ENCODE peak calls at places on chromosome 2, in seven cellular contexts. A is fibroblast of villous mesenchyme, P is mammary epithelial cell, M is fibroblast of pulmonary artery, V is adrenal gland, B is esophagus squamous epithelium, O is HCT116. Z is an unnamed sample.

GRCh38 chr2:218001629-218002028 is 1.2 kb downstream of the TNS1 start:
- DNase-seq in A (no peak), P (no peak), M (no peak), V (peak), B (no peak), O (no peak), Z (peak)

GRCh38 chr2:219556413-219556812 is 12.6 kb downstream of the TMEM198 start:
- DNase-seq in A (no peak), P (no peak), M (no peak), V (no peak), B (no peak), O (no peak), Z (no peak)

GRCh38 chr2:118774458-118775133 is 72.9 kb downstream of the EN1 start:
- DNase-seq in A (peak), P (peak), M (peak), V (peak), B (no peak), O (no peak), Z (peak)

GRCh38 chr2:101831351-101831865 is 133.9 kb downstream of the MAP4K4 start:
- DNase-seq in A (peak), P (peak), M (peak), V (peak), B (no peak), O (peak), Z (peak)

GRCh38 chr2:70796247-70796646 is 5.8 kb upstream of the FIGLA start:
- DNase-seq in A (no peak), P (no peak), M (no peak), V (no peak), B (no peak), O (no peak), Z (no peak)

GRCh38 chr2:67777010-67777409 is 285.8 kb downstream of the C1D start:
- DNase-seq in A (no peak), P (no peak), M (no peak), V (no peak), B (no peak), O (no peak), Z (peak)

GRCh38 chr2:172261292-172261691 is 158.6 kb upstream of the DLX2 start:
- DNase-seq in A (no peak), P (peak), M (no peak), V (no peak), B (no peak), O (no peak), Z (peak)

GRCh38 chr2:46002507-46002883 is 294.7 kb upstream of the EPAS1 start:
- DNase-seq in A (peak), P (peak), M (peak), V (no peak), B (no peak), O (no peak), Z (peak)

GRCh38 chr2:121398853-121399252 is 113.9 kb upstream of the TFCP2L1 start:
- DNase-seq in A (peak), P (no peak), M (peak), V (no peak), B (no peak), O (no peak), Z (peak)

GRCh38 chr2:86700705-86701104 is 19.4 kb upstream of the RMND5A start:
- DNase-seq in A (no peak), P (no peak), M (no peak), V (no peak), B (no peak), O (no peak), Z (peak)

GRCh38 chr2:86704482-86704971 is 15.6 kb upstream of the RMND5A start:
- DNase-seq in A (peak), P (peak), M (peak), V (peak), B (no peak), O (peak), Z (peak)

GRCh38 chr2:86706220-86706619 is 13.9 kb upstream of the RMND5A start:
- DNase-seq in A (no peak), P (no peak), M (no peak), V (no peak), B (no peak), O (no peak), Z (no peak)

GRCh38 chr2:86706935-86707334 is 13.2 kb upstream of the RMND5A start:
- DNase-seq in A (no peak), P (no peak), M (no peak), V (no peak), B (no peak), O (no peak), Z (no peak)

GRCh38 chr2:86703704-86704370 is 16.3 kb upstream of the RMND5A start:
- DNase-seq in A (peak), P (peak), M (peak), V (peak), B (no peak), O (peak), Z (peak)
- TF ChIP-seq CTCF in A (no peak), P (no peak), M (no peak), V (no peak), B (no peak), O (peak), Z (no peak)

DNA sequence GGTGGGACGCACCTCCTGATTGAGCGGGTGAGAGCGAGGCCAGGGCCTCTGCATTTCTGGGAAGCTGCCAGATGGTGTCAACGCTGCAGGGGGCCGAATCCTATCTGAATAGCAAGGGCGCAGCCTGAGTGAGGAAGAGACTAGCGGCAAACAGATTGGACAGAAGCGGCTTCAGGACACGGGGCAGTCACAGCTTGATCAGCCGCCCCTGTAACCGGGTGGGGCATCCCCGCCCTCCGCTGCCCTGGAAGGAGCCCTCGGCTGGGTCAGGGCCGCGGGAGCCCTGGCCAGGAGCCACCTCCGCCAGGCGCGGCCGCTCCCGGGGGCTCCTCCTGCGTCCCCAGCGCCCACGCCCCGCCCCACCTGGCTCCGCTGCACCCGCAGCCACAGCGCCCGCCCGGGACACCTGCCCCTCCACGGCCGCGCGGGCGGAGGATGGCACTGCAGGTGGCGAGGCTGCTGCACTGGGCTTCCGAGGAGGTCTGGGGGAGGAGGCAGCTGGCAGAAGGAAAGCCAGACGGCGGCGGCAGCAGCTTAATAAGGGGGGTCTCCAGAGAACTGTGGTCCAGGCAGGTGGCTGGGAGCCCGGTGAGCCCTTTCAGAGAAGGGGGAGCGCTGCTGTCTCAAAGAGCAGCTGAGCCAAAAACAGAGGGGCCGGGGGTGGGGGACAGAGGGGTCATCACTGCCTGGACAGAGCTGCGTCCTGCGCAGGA is 18.9 kb upstream of the SOX11 start:
- DNase-seq in A (no peak), P (no peak), M (no peak), V (no peak), B (no peak), O (no peak), Z (no peak)
- H3K4me3 ChIP-seq in A (no peak), P (no peak), M (no peak), V (no peak), B (no peak), O (no peak), Z (no peak)

DNA sequence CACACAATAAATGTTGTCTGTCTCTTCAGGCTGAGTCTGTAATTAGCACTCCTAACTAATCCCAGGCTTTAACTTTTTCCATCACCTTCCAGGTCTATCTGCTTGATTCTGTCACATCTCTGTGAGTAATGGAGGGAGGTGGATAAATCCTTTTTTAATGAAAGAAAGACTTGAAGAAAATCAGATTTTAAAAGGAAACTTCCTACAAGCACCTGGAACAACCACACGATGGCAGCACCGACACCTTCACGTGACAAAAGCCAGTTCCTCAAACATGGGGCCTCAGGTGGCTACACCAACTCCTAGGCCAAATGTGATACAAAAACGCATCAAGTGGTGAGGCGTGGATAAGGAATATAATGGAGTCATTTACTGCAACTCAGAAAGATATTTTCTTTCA is 41.8 kb downstream of the TGFBRAP1 start:
- DNase-seq in A (peak), P (peak), M (peak), V (no peak), B (no peak), O (peak), Z (peak)
- TF ChIP-seq CTCF in A (peak), P (peak), M (peak), V (peak), B (no peak), O (peak), Z (peak)

DNA sequence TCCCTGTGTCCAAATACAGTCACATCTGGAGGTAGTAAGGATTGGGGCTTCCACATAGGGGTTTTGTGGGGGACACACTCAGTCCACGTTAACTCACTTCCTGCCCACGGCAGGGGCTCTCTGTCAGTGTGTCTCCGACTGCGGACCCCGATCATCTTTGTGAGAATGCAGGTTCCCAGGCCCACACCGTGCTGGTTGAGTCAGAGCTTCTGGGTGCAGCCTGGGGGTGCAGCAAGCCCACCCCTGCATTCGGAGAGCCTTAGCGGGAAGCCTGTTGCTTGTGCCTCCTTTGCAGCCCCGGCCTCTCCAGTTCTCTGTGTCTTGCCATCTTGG is 28.0 kb downstream of the HPCAL1 start:
- DNase-seq in A (no peak), P (no peak), M (no peak), V (no peak), B (no peak), O (no peak), Z (no peak)
- H3K4me3 ChIP-seq in A (no peak), P (no peak), M (no peak), V (no peak), B (no peak), O (peak), Z (no peak)